ENCODE peak calls at places on chromosomes 4 and X, in six cellular contexts. One of them, this sample, is unnamed.

GRCh38 chrX:151970661-151971060 is 3.8 kb downstream of the GABRE start:
- DNase-seq in putamen: no peak
- DNase-seq in CD4-positive, alpha-beta T cell: no peak
- DNase-seq in RCC 7860: peak; percentile 80
- DNase-seq in stimulated activated CD4-positive, alpha-beta T cell treated with anti-CD3 and anti-CD28 coated beads, Interleukin-1b, Interleukin-23, amount 100 ng/mL, for 24 hours: no peak
- DNase-seq in SK-MEL-5: peak; percentile 4
- DNase-seq in this sample: no peak

GRCh38 chr4:3108211-3108610 is 33.7 kb downstream of the HTT start:
- DNase-seq in SK-MEL-5: no peak
- DNase-seq in CD4-positive, alpha-beta T cell: no peak
- DNase-seq in stimulated activated CD4-positive, alpha-beta T cell treated with anti-CD3 and anti-CD28 coated beads, Interleukin-1b, Interleukin-23, amount 100 ng/mL, for 24 hours: no peak
- DNase-seq in RCC 7860: no peak
- DNase-seq in putamen: no peak
- DNase-seq in this sample: no peak

GRCh38 chrX:103453655-103454054 is 65.6 kb downstream of the RAB40A start:
- DNase-seq in SK-MEL-5: peak; percentile 48
- DNase-seq in RCC 7860: no peak
- DNase-seq in stimulated activated CD4-positive, alpha-beta T cell treated with anti-CD3 and anti-CD28 coated beads, Interleukin-1b, Interleukin-23, amount 100 ng/mL, for 24 hours: no peak
- DNase-seq in putamen: no peak
- DNase-seq in CD4-positive, alpha-beta T cell: no peak
- DNase-seq in this sample: no peak

GRCh38 chrX:124209792-124210576 is 122.5 kb upstream of the TEX13D start:
- DNase-seq in stimulated activated CD4-positive, alpha-beta T cell treated with anti-CD3 and anti-CD28 coated beads, Interleukin-1b, Interleukin-23, amount 100 ng/mL, for 24 hours: no peak
- DNase-seq in CD4-positive, alpha-beta T cell: no peak
- DNase-seq in putamen: no peak
- DNase-seq in RCC 7860: no peak
- DNase-seq in SK-MEL-5: no peak
- DNase-seq in this sample: no peak

GRCh38 chrX:112668476-112669404 is 11.0 kb downstream of the LHFPL1 start:
- DNase-seq in putamen: no peak
- DNase-seq in CD4-positive, alpha-beta T cell: no peak
- DNase-seq in stimulated activated CD4-positive, alpha-beta T cell treated with anti-CD3 and anti-CD28 coated beads, Interleukin-1b, Interleukin-23, amount 100 ng/mL, for 24 hours: no peak
- DNase-seq in SK-MEL-5: no peak
- DNase-seq in RCC 7860: no peak
- DNase-seq in this sample: no peak

GRCh38 chr4:114311745-114312144 is 286.9 kb upstream of the UGT8 start:
- DNase-seq in stimulated activated CD4-positive, alpha-beta T cell treated with anti-CD3 and anti-CD28 coated beads, Interleukin-1b, Interleukin-23, amount 100 ng/mL, for 24 hours: no peak
- DNase-seq in RCC 7860: no peak
- DNase-seq in putamen: no peak
- DNase-seq in CD4-positive, alpha-beta T cell: no peak
- DNase-seq in SK-MEL-5: no peak
- DNase-seq in this sample: no peak

GRCh38 chrX:2342281-2342688 is 158.5 kb downstream of the DHRSX start:
- DNase-seq in stimulated activated CD4-positive, alpha-beta T cell treated with anti-CD3 and anti-CD28 coated beads, Interleukin-1b, Interleukin-23, amount 100 ng/mL, for 24 hours: no peak
- DNase-seq in putamen: no peak
- DNase-seq in CD4-positive, alpha-beta T cell: no peak
- DNase-seq in SK-MEL-5: no peak
- DNase-seq in RCC 7860: no peak
- DNase-seq in this sample: no peak

GRCh38 chr4:119785963-119786362 is 157.4 kb upstream of the PDE5A start:
- DNase-seq in putamen: no peak
- DNase-seq in stimulated activated CD4-positive, alpha-beta T cell treated with anti-CD3 and anti-CD28 coated beads, Interleukin-1b, Interleukin-23, amount 100 ng/mL, for 24 hours: no peak
- DNase-seq in CD4-positive, alpha-beta T cell: no peak
- DNase-seq in RCC 7860: no peak
- DNase-seq in SK-MEL-5: peak; percentile 37
- DNase-seq in this sample: no peak

GRCh38 chr4:140213736-140214135 is 59.8 kb upstream of the MAML3 start:
- DNase-seq in stimulated activated CD4-positive, alpha-beta T cell treated with anti-CD3 and anti-CD28 coated beads, Interleukin-1b, Interleukin-23, amount 100 ng/mL, for 24 hours: no peak
- DNase-seq in SK-MEL-5: no peak
- DNase-seq in putamen: no peak
- DNase-seq in CD4-positive, alpha-beta T cell: no peak
- DNase-seq in RCC 7860: no peak
- DNase-seq in this sample: no peak

GRCh38 chrX:33721927-33722326 is 410.2 kb downstream of the FAM47A start:
- DNase-seq in putamen: no peak
- DNase-seq in RCC 7860: no peak
- DNase-seq in stimulated activated CD4-positive, alpha-beta T cell treated with anti-CD3 and anti-CD28 coated beads, Interleukin-1b, Interleukin-23, amount 100 ng/mL, for 24 hours: no peak
- DNase-seq in SK-MEL-5: no peak
- DNase-seq in CD4-positive, alpha-beta T cell: no peak
- DNase-seq in this sample: no peak

GRCh38 chr4:15552557-15553362 is 83.1 kb downstream of the CC2D2A start:
- DNase-seq in stimulated activated CD4-positive, alpha-beta T cell treated with anti-CD3 and anti-CD28 coated beads, Interleukin-1b, Interleukin-23, amount 100 ng/mL, for 24 hours: no peak
- DNase-seq in putamen: no peak
- DNase-seq in RCC 7860: no peak
- DNase-seq in SK-MEL-5: no peak
- DNase-seq in CD4-positive, alpha-beta T cell: no peak
- DNase-seq in this sample: no peak

GRCh38 chr4:133151681-133152329 is 2.7 kb downstream of the PCDH10 start:
- DNase-seq in putamen: peak; percentile 68
- DNase-seq in RCC 7860: no peak
- DNase-seq in SK-MEL-5: no peak
- DNase-seq in stimulated activated CD4-positive, alpha-beta T cell treated with anti-CD3 and anti-CD28 coated beads, Interleukin-1b, Interleukin-23, amount 100 ng/mL, for 24 hours: no peak
- DNase-seq in CD4-positive, alpha-beta T cell: no peak
- DNase-seq in this sample: no peak